ENCODE peak calls at places on chromosomes 4 and X, in four cellular contexts. One of them, this sample, is unnamed.

GRCh38 chr4:2064276-2064991 is 5.3 kb downstream of the NAT8L start:
- DNase-seq in HepG2: no peak
- DNase-seq in K562: peak; percentile 78
- DNase-seq in GM12878: no peak
- DNase-seq in this sample: peak; percentile 16

GRCh38 chrX:3145716-3146115 is 104.4 kb downstream of the ARSF start:
- DNase-seq in GM12878: no peak
- DNase-seq in HepG2: no peak
- DNase-seq in K562: no peak
- DNase-seq in this sample: no peak

GRCh38 chrX:151821226-151821625 is 86.7 kb downstream of the CNGA2 start:
- DNase-seq in K562: no peak
- DNase-seq in GM12878: no peak
- DNase-seq in HepG2: no peak
- DNase-seq in this sample: no peak

GRCh38 chr4:41465135-41465761 is 72.7 kb upstream of the LIMCH1 start:
- DNase-seq in K562: no peak
- DNase-seq in GM12878: no peak
- DNase-seq in HepG2: no peak
- DNase-seq in this sample: no peak

GRCh38 chr4:153518637-153519384 is 52.7 kb downstream of the TMEM131L start:
- DNase-seq in K562: no peak
- DNase-seq in HepG2: peak; percentile 30
- DNase-seq in GM12878: no peak
- DNase-seq in this sample: no peak

GRCh38 chr4:22334155-22334554 is 181.7 kb downstream of the ADGRA3 start:
- DNase-seq in HepG2: peak; percentile 3
- DNase-seq in GM12878: no peak
- DNase-seq in K562: no peak
- DNase-seq in this sample: no peak

GRCh38 chr4:126004936-126005335 is 690.2 kb downstream of the FAT4 start:
- DNase-seq in HepG2: no peak
- DNase-seq in GM12878: no peak
- DNase-seq in K562: no peak
- DNase-seq in this sample: no peak

GRCh38 chr4:184417802-184418511 is 56.4 kb downstream of the IRF2 start:
- DNase-seq in GM12878: peak; percentile 78
- DNase-seq in K562: peak; percentile 47
- DNase-seq in HepG2: peak; percentile 27
- DNase-seq in this sample: no peak

GRCh38 chr4:85084371-85085170 is 118.1 kb upstream of the WDFY3 start:
- DNase-seq in K562: peak; percentile 28
- DNase-seq in GM12878: no peak
- DNase-seq in HepG2: peak; percentile 60
- DNase-seq in this sample: no peak

GRCh38 chr4:67779631-67780030 is 25.4 kb upstream of the GNRHR start:
- DNase-seq in K562: no peak
- DNase-seq in GM12878: no peak
- DNase-seq in HepG2: no peak
- DNase-seq in this sample: no peak

GRCh38 chr4:16195209-16195608 is 31.1 kb downstream of the TAPT1 start:
- DNase-seq in HepG2: no peak
- DNase-seq in GM12878: no peak
- DNase-seq in K562: no peak
- DNase-seq in this sample: no peak

GRCh38 chr4:2793578-2793919 is 664 bp downstream of the SH3BP2 start:
- DNase-seq in GM12878: no peak
- DNase-seq in K562: peak; percentile 52
- DNase-seq in HepG2: no peak
- DNase-seq in this sample: peak; percentile 27

GRCh38 chr4:24917076-24917856 is 4.4 kb upstream of the CCDC149 start:
- DNase-seq in HepG2: no peak
- DNase-seq in GM12878: no peak
- DNase-seq in K562: no peak
- DNase-seq in this sample: peak; percentile 17

GRCh38 chr4:83603130-83603529 is 67.2 kb downstream of the GPAT3 start:
- DNase-seq in K562: no peak
- DNase-seq in GM12878: no peak
- DNase-seq in HepG2: no peak
- DNase-seq in this sample: no peak

GRCh38 chrX:21940356-21940829 is at the start of gene SMS:
- DNase-seq in GM12878: no peak
- DNase-seq in K562: peak; percentile 89
- DNase-seq in HepG2: peak; percentile 32
- DNase-seq in this sample: peak; percentile 54

DNA sequence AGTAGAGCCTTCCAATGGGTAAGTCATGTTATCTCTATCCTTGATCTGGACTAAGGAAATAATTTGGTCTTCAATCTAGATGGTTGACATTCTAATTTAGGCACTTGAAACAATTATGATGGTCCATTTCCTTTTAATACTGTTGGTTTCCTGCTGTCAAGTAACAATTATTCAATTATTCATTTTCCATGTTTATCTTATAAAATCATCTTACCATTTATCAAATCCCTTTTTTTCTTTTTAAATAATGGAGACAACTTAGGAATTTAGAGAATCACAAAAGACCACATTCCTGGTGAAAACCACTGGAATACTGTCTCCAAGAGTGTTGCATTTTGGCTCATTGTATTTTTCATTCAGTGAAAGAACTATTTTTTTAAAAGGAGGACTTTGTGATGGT is 148.7 kb upstream of the CTSO start:
- DNase-seq in K562: no peak
- DNase-seq in HepG2: no peak
- DNase-seq in GM12878: no peak
- DNase-seq in this sample: no peak
- TF ChIP-seq USF2 in K562: no peak
- TF ChIP-seq USF2 in HepG2: no peak
- TF ChIP-seq USF2 in GM12878: no peak
- TF ChIP-seq USF2 in this sample: no peak

GRCh38 chr4:139329665-139330200 is 27.5 kb upstream of the NDUFC1 start:
- DNase-seq in HepG2: no peak
- DNase-seq in GM12878: no peak
- DNase-seq in K562: no peak
- DNase-seq in this sample: no peak
- TF ChIP-seq CBFB in HepG2: no peak
- TF ChIP-seq CBFB in GM12878: no peak
- TF ChIP-seq CBFB in K562: no peak
- TF ChIP-seq CBFB in this sample: no peak

GRCh38 chr4:135238940-135239339 is 1037.4 kb upstream of the PABPC4L start:
- DNase-seq in HepG2: no peak
- DNase-seq in K562: no peak
- DNase-seq in GM12878: no peak
- DNase-seq in this sample: no peak
- TF ChIP-seq USF2 in HepG2: no peak
- TF ChIP-seq USF2 in K562: no peak
- TF ChIP-seq USF2 in GM12878: no peak
- TF ChIP-seq USF2 in this sample: no peak

DNA sequence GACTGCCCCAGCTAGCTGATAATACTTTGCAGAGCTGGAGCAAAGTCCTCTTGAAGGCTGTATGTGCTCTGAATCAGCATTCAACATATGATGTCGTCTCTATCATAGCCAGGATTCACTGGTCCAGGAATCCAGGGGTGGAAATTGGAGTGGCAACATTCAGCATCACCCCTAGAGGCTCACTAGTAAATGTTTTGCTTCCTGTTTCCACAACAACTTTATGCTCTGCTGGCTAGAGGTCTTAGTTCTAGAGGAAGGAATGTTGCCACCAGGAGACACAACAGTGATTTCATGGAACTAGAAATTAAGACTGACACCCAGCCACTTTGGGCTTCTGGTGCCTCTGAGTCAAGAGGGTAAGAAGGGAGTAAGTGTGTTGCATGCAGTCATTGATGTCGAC is 11.3 kb downstream of the MAGEA1 start:
- DNase-seq in GM12878: no peak
- DNase-seq in K562: no peak
- DNase-seq in HepG2: no peak
- DNase-seq in this sample: no peak
- TF ChIP-seq CBFB in GM12878: no peak
- TF ChIP-seq CBFB in K562: no peak
- TF ChIP-seq CBFB in HepG2: no peak
- TF ChIP-seq CBFB in this sample: no peak

This sample was measured in WTC11.